ENCODE peak calls at places on chromosome 9, in five cellular contexts. Y, J, S, M and D are unnamed samples. For H3K4me1, the result is how much of the 10 kb centered on the place peaks cover.

GRCh38 chr9:109143881-109144562 is 23.0 kb downstream of the FRRS1L start:
- DNase-seq in Y (peak), J (peak), S (no peak), M (no peak), D (no peak)

GRCh38 chr9:111037744-111038335 is 430 bp downstream of the LPAR1 start:
- DNase-seq in Y (peak), J (peak), S (peak), M (peak), D (peak)

GRCh38 chr9:116953271-116953670 is 266.2 kb downstream of the TRIM32 start:
- DNase-seq in Y (no peak), J (no peak), S (no peak), M (no peak), D (no peak)

GRCh38 chr9:138008081-138008841 is 130.7 kb downstream of the CACNA1B start:
- DNase-seq in Y (no peak), J (no peak), S (peak), M (no peak), D (no peak)

GRCh38 chr9:97794666-97795065 is 58.4 kb upstream of the FOXE1 start:
- DNase-seq in Y (no peak), J (peak), S (no peak), M (no peak), D (no peak)

GRCh38 chr9:27053369-27054057 is 48.0 kb upstream of the LRRC19 start:
- DNase-seq in Y (no peak), J (peak), S (no peak), M (no peak), D (no peak)

GRCh38 chr9:107953556-107954158 is 464.1 kb upstream of the KLF4 start:
- DNase-seq in Y (no peak), J (no peak), S (no peak), M (no peak), D (no peak)

GRCh38 chr9:79384091-79384490 is 187.7 kb upstream of the TLE4 start:
- DNase-seq in Y (no peak), J (no peak), S (no peak), M (no peak), D (no peak)

GRCh38 chr9:116482740-116483139 is 204.4 kb upstream of the TRIM32 start:
- DNase-seq in Y (no peak), J (peak), S (peak), M (no peak), D (peak)

GRCh38 chr9:130430734-130431535 is 13.8 kb upstream of the ASS1 start:
- DNase-seq in Y (no peak), J (no peak), S (peak), M (no peak), D (peak)

GRCh38 chr9:38355526-38356120 is 36.9 kb upstream of the ALDH1B1 start:
- DNase-seq in Y (no peak), J (no peak), S (no peak), M (no peak), D (no peak)

GRCh38 chr9:93671030-93671358 is 94.6 kb downstream of the PHF2 start:
- DNase-seq in Y (no peak), J (no peak), S (no peak), M (no peak), D (no peak)

GRCh38 chr9:81390802-81391456 is 298.4 kb downstream of the TLE1 start:
- DNase-seq in Y (peak), J (no peak), S (no peak), M (no peak), D (no peak)

GRCh38 chr9:91711755-91712591 is 238.1 kb downstream of the ROR2 start:
- DNase-seq in Y (no peak), J (peak), S (no peak), M (no peak), D (no peak)

GRCh38 chr9:73348485-73348884 is 196.8 kb downstream of the ANXA1 start:
- DNase-seq in Y (no peak), J (peak), S (no peak), M (no peak), D (no peak)

GRCh38 chr9:79759460-79759859 is 187.7 kb downstream of the TLE4 start:
- DNase-seq in Y (peak), J (peak), S (no peak), M (no peak), D (no peak)

GRCh38 chr9:127762111-127762676 is 16.3 kb downstream of the SH2D3C start:
- DNase-seq in Y (no peak), J (no peak), S (peak), M (peak), D (peak)

GRCh38 chr9:37602817-37603216 is 10.4 kb upstream of the TOMM5 start:
- DNase-seq in Y (peak), J (no peak), S (no peak), M (peak), D (no peak)

GRCh38 chr9:37729499-37729898 is 24.1 kb upstream of the TRMT10B start:
- DNase-seq in Y (peak), J (no peak), S (peak), M (no peak), D (no peak)

GRCh38 chr9:110330484-110331115 is 7.1 kb downstream of the TXNDC8 start:
- DNase-seq in Y (no peak), J (peak), S (no peak), M (no peak), D (no peak)

GRCh38 chr9:70318002-70318401 is 59.2 kb downstream of the SMC5 start:
- DNase-seq in Y (no peak), J (no peak), S (no peak), M (no peak), D (no peak)

GRCh38 chr9:131641618-131642495 is 96.5 kb downstream of the PRRT1B start:
- DNase-seq in Y (no peak), J (no peak), S (no peak), M (no peak), D (peak)

GRCh38 chr9:31700252-31701045 is 684.0 kb upstream of the ACO1 start:
- DNase-seq in Y (peak), J (peak), S (no peak), M (no peak), D (no peak)

GRCh38 chr9:98742325-98743280 is 33.9 kb upstream of the GABBR2 start:
- DNase-seq in Y (peak), J (peak), S (no peak), M (no peak), D (no peak)

DNA sequence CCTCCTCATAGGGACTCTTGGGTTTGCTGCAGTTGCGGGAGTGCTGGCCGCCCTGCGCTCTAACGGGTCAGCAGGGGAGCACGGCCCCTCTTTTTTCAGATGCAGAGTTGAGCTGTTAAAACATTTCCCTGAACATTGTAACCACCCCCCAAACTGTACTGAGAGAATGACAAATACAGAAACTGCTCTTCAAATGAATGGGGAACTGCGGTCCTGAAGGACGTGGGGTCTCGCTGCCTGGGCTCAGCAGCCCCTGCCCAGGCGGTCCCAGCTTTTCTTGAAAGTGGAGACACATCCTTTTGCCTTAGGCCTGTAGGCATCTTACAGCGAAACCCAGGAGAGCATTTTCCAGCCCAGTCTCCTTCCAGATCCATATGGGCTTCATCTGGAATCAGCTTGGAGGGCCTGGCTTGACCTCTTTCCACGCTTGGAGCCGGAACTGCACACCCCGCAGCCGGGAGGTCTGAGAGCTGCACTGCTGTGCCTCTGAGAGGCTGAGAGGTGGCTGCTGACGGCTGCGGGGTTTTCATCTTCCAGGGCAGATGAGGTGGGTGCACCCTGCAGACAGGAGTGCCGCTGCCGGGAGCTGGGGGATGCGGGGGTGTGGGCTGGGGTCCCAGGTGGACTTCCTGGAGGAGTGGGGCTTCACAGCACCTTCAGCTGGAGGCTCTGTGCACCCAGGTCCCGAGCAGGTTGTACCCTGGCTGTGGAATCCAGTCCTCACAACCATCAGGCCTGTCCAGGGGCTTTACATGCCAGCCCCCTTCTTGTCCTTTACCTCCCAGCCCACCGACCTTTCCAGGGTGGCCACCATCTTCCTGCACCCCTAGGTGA is 1.2 kb upstream of the AGPAT2 start:
- DNase-seq in Y (no peak), J (no peak), S (no peak), M (peak), D (peak)
- H3K4me1 ChIP-seq in Y (under half), J (under half), S (half or more), M (half or more), D (under half)

GRCh38 chr9:21976334-21976875 is 17.8 kb downstream of the CDKN2A start:
- DNase-seq in Y (no peak), J (no peak), S (no peak), M (no peak), D (no peak)
- H3K27ac ChIP-seq in Y (no peak), J (no peak), S (no peak), M (no peak), D (no peak)

DNA sequence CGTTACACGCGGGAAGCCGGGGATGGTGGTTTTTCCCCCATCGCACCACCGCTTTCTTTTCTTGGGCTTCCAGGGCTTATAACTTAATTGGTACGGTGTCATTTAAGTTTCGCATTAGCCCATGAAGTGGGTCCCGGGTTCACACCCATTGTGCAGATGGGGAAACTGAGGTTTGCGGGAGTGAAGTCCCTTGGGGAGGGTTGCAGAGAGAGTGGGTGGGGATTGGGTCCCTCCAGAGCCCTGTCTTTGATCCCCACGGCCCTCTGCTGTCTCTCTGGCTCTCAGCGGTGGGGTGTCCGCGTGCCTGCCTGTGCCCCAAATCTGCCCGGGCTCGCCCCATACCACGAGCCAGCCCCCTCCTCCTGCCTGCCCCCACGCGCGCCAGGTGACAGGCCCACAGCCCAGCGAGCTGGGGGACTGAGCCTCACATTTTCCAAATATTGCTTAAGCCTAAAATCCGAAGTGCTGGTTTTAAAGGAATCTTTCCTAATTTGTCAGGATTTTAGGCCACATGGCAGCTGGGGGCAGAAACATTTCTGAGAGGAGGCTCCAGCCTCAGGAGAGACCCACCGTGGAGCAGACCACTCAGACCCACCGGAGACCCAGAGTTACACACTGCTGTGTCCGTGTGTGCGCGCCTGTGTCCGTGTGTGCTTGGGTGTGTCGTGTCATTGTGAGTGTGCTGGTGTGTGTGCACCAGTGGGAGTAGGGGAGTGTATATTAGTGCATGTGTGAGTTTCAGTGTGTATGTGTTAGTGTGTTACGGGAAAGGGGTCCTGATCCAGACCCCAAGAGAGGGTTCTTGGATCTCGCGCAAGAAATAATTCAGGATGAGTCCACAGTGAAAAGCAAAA is 159.5 kb upstream of the IER5L start:
- DNase-seq in Y (no peak), J (no peak), S (no peak), M (no peak), D (no peak)
- H3K4me1 ChIP-seq in Y (under half), J (under half), S (half or more), M (half or more), D (under half)

GRCh38 chr9:95517559-95517933 is 775 bp upstream of the PTCH1 start:
- DNase-seq in Y (no peak), J (no peak), S (no peak), M (no peak), D (no peak)

GRCh38 chr9:95515272-95516113 is 1.3 kb downstream of the PTCH1 start:
- DNase-seq in Y (no peak), J (no peak), S (no peak), M (no peak), D (peak)

GRCh38 chr9:95516221-95516735 is 493 bp downstream of the PTCH1 start:
- DNase-seq in Y (no peak), J (peak), S (no peak), M (peak), D (no peak)

GRCh38 chr9:95518026-95518425 is 1.3 kb upstream of the PTCH1 start:
- DNase-seq in Y (no peak), J (no peak), S (no peak), M (no peak), D (no peak)

DNA sequence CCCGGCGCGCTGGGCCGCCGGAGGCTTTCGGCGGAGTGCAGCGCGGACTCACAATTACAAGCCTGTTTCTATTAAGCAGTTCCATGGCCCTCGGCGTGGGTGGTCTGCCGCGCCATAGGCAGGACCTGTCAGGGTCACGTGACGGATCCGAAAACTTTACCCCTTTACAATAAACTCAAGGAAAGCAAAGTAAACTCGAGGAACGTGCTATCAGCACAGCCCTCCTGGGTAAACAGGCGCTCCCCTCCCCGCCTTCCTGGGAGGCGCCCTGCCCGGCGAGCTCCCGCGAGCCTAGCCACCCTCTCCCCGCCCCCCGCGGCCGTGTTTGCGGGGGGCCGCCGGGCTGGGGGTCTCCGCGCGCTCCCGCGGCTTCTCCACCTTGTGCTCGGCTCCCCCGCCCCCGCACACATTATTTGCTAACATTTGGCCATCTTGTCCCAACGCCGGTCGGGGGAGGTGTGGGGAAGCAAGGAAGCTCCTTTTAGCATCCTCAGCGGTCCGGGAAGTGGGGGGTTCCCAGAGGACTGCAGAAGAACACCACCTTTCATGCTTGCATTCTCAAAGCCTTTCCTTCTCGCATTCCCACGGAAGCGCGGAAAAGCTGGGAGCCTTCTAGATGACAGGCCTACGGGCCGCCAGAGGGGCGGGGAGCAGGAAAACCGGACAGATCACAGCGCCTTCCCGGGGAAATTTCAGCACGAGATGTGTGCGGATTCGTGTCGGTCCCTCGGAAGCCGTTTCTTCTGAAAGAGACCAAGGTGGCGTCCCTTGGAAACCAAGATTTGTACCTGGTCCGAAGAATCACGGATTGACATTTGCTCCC is at the start of gene PTCH1:
- DNase-seq in Y (peak), J (peak), S (no peak), M (peak), D (peak)
- H3K27ac ChIP-seq in Y (no peak), J (no peak), S (peak), M (peak), D (peak)

DNA sequence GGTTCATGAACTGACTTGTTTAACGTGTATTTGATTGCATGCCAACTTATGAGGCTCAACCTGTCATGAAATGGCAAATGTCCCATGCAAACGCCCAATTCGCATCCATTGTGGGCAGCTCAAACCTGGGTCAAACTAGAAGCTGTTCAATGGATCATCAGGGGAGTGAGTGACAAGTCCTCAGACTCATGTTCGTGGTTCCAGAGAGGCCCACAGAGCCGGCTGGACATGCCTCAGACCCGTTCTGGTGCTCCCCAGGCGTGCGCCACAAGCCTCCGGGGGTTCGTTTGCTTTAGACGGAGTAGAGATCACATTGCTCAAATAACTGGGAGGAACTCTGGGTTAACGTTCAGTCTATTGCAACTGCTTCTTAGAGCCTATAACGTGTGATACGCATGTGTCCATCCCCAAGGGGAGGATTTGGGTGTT is 15.0 kb downstream of the GFI1B start:
- DNase-seq in Y (peak), J (no peak), S (no peak), M (no peak), D (no peak)
- H3K4me1 ChIP-seq in Y (under half), J (under half), S (under half), M (under half), D (under half)

DNA sequence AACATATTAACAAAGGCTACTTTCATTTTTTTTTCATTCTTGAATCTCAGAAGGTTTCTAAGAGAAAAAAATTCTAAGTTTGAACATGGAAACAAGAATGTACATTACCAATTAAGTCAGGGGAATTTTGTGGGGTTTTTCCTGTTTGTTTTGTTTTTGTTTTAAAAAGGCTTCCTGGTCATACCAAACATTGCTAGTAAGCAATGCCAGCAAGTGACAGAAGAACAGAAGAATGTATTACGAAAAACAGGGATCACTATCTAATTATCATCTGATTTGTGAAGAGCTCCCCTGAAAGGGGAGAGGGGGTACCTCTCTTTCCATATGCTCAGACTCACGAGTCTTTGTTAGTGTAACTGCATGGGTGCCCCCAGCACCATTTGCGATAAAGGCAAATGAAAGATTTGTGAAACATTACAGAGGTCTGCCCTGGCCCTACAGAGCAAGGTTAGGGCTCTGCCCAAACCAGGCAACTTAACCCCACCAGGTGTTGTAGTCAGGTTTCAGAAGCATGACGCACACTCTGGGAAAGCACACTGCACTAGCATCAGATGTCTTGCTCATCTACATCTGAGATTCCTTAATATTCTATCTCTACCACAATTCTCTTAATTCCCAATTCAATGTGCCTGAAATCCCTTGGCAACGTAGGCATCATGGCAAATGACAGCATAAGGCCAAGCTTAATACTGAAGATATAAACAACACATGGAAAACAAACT is 268.2 kb downstream of the MLLT3 start:
- DNase-seq in Y (peak), J (peak), S (no peak), M (no peak), D (no peak)
- H3K27ac ChIP-seq in Y (no peak), J (peak), S (no peak), M (no peak), D (no peak)

GRCh38 chr9:125749287-125749935 is 2.2 kb downstream of the PBX3 start:
- DNase-seq in Y (peak), J (no peak), S (no peak), M (no peak), D (no peak)
- H3K4me1 ChIP-seq in Y (under half), J (under half), S (under half), M (half or more), D (under half)